ENCODE peak calls at places on chromosomes 11 and 22, in seven cellular contexts. One of them, this sample, is unnamed.

GRCh38 chr11:110989734-110990133 is 255.8 kb upstream of the POU2AF2 start:
- DNase-seq in D721Med: no peak
- DNase-seq in bronchial epithelial cell: peak; percentile 44
- DNase-seq in ureter: peak; percentile 48
- DNase-seq in NCI-H187 treated with DMSO at 0.1 percent for 48 hours: no peak
- DNase-seq in anterior cingulate cortex: no peak
- DNase-seq in kidney tubule cell: no peak
- DNase-seq in this sample: no peak

GRCh38 chr22:33879796-33880195 is 40.5 kb downstream of the LARGE1 start:
- DNase-seq in ureter: no peak
- DNase-seq in anterior cingulate cortex: no peak
- DNase-seq in bronchial epithelial cell: no peak
- DNase-seq in D721Med: no peak
- DNase-seq in NCI-H187 treated with DMSO at 0.1 percent for 48 hours: no peak
- DNase-seq in kidney tubule cell: no peak
- DNase-seq in this sample: no peak

GRCh38 chr11:131618203-131618602 is 247.8 kb downstream of the NTM start:
- DNase-seq in bronchial epithelial cell: no peak
- DNase-seq in NCI-H187 treated with DMSO at 0.1 percent for 48 hours: no peak
- DNase-seq in kidney tubule cell: no peak
- DNase-seq in ureter: no peak
- DNase-seq in D721Med: no peak
- DNase-seq in anterior cingulate cortex: no peak
- DNase-seq in this sample: no peak

GRCh38 chr22:36910461-36910860 is 3.0 kb upstream of the CSF2RB start:
- DNase-seq in D721Med: no peak
- DNase-seq in ureter: no peak
- DNase-seq in bronchial epithelial cell: no peak
- DNase-seq in anterior cingulate cortex: no peak
- DNase-seq in kidney tubule cell: peak; percentile 2
- DNase-seq in NCI-H187 treated with DMSO at 0.1 percent for 48 hours: no peak
- DNase-seq in this sample: no peak

GRCh38 chr22:46115755-46116490 is 34.4 kb upstream of the PPARA start:
- DNase-seq in bronchial epithelial cell: no peak
- DNase-seq in ureter: no peak
- DNase-seq in NCI-H187 treated with DMSO at 0.1 percent for 48 hours: no peak
- DNase-seq in D721Med: no peak
- DNase-seq in kidney tubule cell: no peak
- DNase-seq in anterior cingulate cortex: no peak
- DNase-seq in this sample: no peak

GRCh38 chr22:50695421-50696250 is 23.0 kb downstream of the SHANK3 start:
- DNase-seq in D721Med: no peak
- DNase-seq in NCI-H187 treated with DMSO at 0.1 percent for 48 hours: no peak
- DNase-seq in ureter: no peak
- DNase-seq in bronchial epithelial cell: peak; percentile 23
- DNase-seq in anterior cingulate cortex: no peak
- DNase-seq in kidney tubule cell: no peak
- DNase-seq in this sample: no peak

GRCh38 chr22:18994780-18995711 is 59.0 kb upstream of the PRODH start:
- DNase-seq in kidney tubule cell: peak; percentile 63
- DNase-seq in D721Med: no peak
- DNase-seq in ureter: no peak
- DNase-seq in NCI-H187 treated with DMSO at 0.1 percent for 48 hours: no peak
- DNase-seq in anterior cingulate cortex: no peak
- DNase-seq in bronchial epithelial cell: no peak
- DNase-seq in this sample: no peak

GRCh38 chr11:65551572-65552398 is 6.4 kb downstream of the LTBP3 start:
- DNase-seq in ureter: no peak
- DNase-seq in bronchial epithelial cell: peak; percentile 39
- DNase-seq in D721Med: no peak
- DNase-seq in NCI-H187 treated with DMSO at 0.1 percent for 48 hours: peak; percentile 33
- DNase-seq in anterior cingulate cortex: no peak
- DNase-seq in kidney tubule cell: peak; percentile 69
- DNase-seq in this sample: no peak

GRCh38 chr11:42840856-42841255 is 470.9 kb upstream of the API5 start:
- DNase-seq in ureter: no peak
- DNase-seq in kidney tubule cell: peak; percentile 24
- DNase-seq in NCI-H187 treated with DMSO at 0.1 percent for 48 hours: no peak
- DNase-seq in anterior cingulate cortex: no peak
- DNase-seq in D721Med: no peak
- DNase-seq in bronchial epithelial cell: no peak
- DNase-seq in this sample: no peak

GRCh38 chr11:134562176-134562575 is 150.1 kb upstream of the B3GAT1 start:
- DNase-seq in bronchial epithelial cell: no peak
- DNase-seq in NCI-H187 treated with DMSO at 0.1 percent for 48 hours: no peak
- DNase-seq in kidney tubule cell: no peak
- DNase-seq in ureter: peak; percentile 32
- DNase-seq in anterior cingulate cortex: no peak
- DNase-seq in D721Med: no peak
- DNase-seq in this sample: no peak

GRCh38 chr11:119196833-119197483 is 9.2 kb upstream of the CBL start:
- DNase-seq in bronchial epithelial cell: peak; percentile 84
- DNase-seq in ureter: peak; percentile 78
- DNase-seq in kidney tubule cell: peak; percentile 84
- DNase-seq in NCI-H187 treated with DMSO at 0.1 percent for 48 hours: peak; percentile 78
- DNase-seq in D721Med: peak; percentile 81
- DNase-seq in anterior cingulate cortex: no peak
- DNase-seq in this sample: no peak

GRCh38 chr11:6725386-6725896 is 42.3 kb upstream of the MRPL17 start:
- DNase-seq in NCI-H187 treated with DMSO at 0.1 percent for 48 hours: no peak
- DNase-seq in bronchial epithelial cell: no peak
- DNase-seq in kidney tubule cell: no peak
- DNase-seq in anterior cingulate cortex: no peak
- DNase-seq in D721Med: no peak
- DNase-seq in ureter: no peak
- DNase-seq in this sample: no peak

GRCh38 chr22:49303061-49303735 is 524.5 kb downstream of the BRD1 start:
- DNase-seq in bronchial epithelial cell: no peak
- DNase-seq in D721Med: no peak
- DNase-seq in anterior cingulate cortex: no peak
- DNase-seq in kidney tubule cell: no peak
- DNase-seq in NCI-H187 treated with DMSO at 0.1 percent for 48 hours: no peak
- DNase-seq in ureter: peak; percentile 25
- DNase-seq in this sample: peak; percentile 6

GRCh38 chr11:79244175-79244804 is 196.5 kb downstream of the TENM4 start:
- DNase-seq in D721Med: no peak
- DNase-seq in kidney tubule cell: peak; percentile 86
- DNase-seq in anterior cingulate cortex: no peak
- DNase-seq in ureter: no peak
- DNase-seq in bronchial epithelial cell: peak; percentile 97
- DNase-seq in NCI-H187 treated with DMSO at 0.1 percent for 48 hours: no peak
- DNase-seq in this sample: no peak

GRCh38 chr11:44456544-44457270 is 108.8 kb upstream of the CD82 start:
- DNase-seq in bronchial epithelial cell: peak; percentile 10
- DNase-seq in ureter: no peak
- DNase-seq in D721Med: no peak
- DNase-seq in NCI-H187 treated with DMSO at 0.1 percent for 48 hours: no peak
- DNase-seq in kidney tubule cell: peak; percentile 5
- DNase-seq in anterior cingulate cortex: no peak
- DNase-seq in this sample: no peak

GRCh38 chr11:75319035-75319877 is 32.2 kb downstream of the ARRB1 start:
- DNase-seq in NCI-H187 treated with DMSO at 0.1 percent for 48 hours: no peak
- DNase-seq in D721Med: peak; percentile 11
- DNase-seq in kidney tubule cell: peak; percentile 71
- DNase-seq in ureter: no peak
- DNase-seq in anterior cingulate cortex: no peak
- DNase-seq in bronchial epithelial cell: no peak
- DNase-seq in this sample: no peak